ENCODE peak calls at places on chromosomes 5 and 9, in ten cellular contexts. V is lower lobe of right lung, W is tibial artery, O is transverse colon, C is cardiac muscle cell, G is heart right ventricle, U is NT2/D1, Y is GM23248, N is fibroblast of lung, T is adrenal gland. A is an unnamed sample.

GRCh38 chr5:58106754-58107410 is 353.0 kb downstream of the PLK2 start:
- DNase-seq in O (no peak), T (no peak), V (no peak), C (no peak), N (no peak), W (no peak), G (no peak), Y (no peak), U (no peak), A (no peak)

GRCh38 chr5:179137643-179138567 is 77.7 kb downstream of the ZNF354C start:
- DNase-seq in T (no peak), O (no peak), U (no peak), V (peak; percentile 42), W (peak; percentile 60), G (no peak), Y (no peak), N (no peak), C (no peak), A (no peak)

GRCh38 chr9:100394819-100395218 is 32.1 kb upstream of the MSANTD3 start:
- DNase-seq in U (no peak), N (no peak), G (no peak), T (no peak), Y (peak; percentile 38), C (peak; percentile 70), W (no peak), O (no peak), V (no peak), A (no peak)

GRCh38 chr9:76887003-76887821 is 18.7 kb downstream of the PRUNE2 start:
- DNase-seq in V (no peak), Y (peak; percentile 24), T (no peak), W (no peak), N (no peak), U (no peak), O (peak; percentile 61), C (no peak), G (no peak), A (no peak)

GRCh38 chr9:71308454-71308853 is 187.0 kb upstream of the TRPM3 start:
- DNase-seq in T (no peak), U (no peak), Y (no peak), W (no peak), C (no peak), N (no peak), V (no peak), G (no peak), O (no peak), A (no peak)

GRCh38 chr5:6502421-6502820 is 53.8 kb downstream of the UBE2QL1 start:
- DNase-seq in V (no peak), W (no peak), Y (no peak), G (no peak), U (no peak), N (no peak), T (no peak), O (no peak), C (no peak), A (no peak)

GRCh38 chr5:116133281-116133680 is 48.5 kb downstream of the COMMD10 start:
- DNase-seq in Y (no peak), W (no peak), N (no peak), G (no peak), V (no peak), U (no peak), C (no peak), T (no peak), O (no peak), A (no peak)

GRCh38 chr9:4926239-4926638 is 58.8 kb upstream of the JAK2 start:
- DNase-seq in T (no peak), C (no peak), U (no peak), N (no peak), Y (no peak), W (no peak), V (no peak), G (no peak), O (no peak), A (no peak)

GRCh38 chr5:51386916-51387853 is 3.9 kb downstream of the ISL1 start:
- DNase-seq in G (no peak), Y (no peak), O (no peak), V (no peak), T (no peak), C (no peak), U (no peak), N (no peak), W (no peak), A (no peak)

GRCh38 chr5:150376799-150377771 is 19.6 kb downstream of the TCOF1 start:
- DNase-seq in T (no peak), C (peak; percentile 18), G (no peak), W (no peak), N (peak; percentile 37), Y (peak; percentile 89), U (no peak), O (no peak), V (no peak), A (no peak)

GRCh38 chr5:38426493-38426892 is 130.0 kb downstream of the LIFR start:
- DNase-seq in T (no peak), V (no peak), U (no peak), N (peak; percentile 68), G (no peak), Y (peak; percentile 65), C (peak; percentile 42), W (no peak), O (no peak), A (no peak)

GRCh38 chr5:43649256-43649655 is 46.3 kb downstream of the NNT start:
- DNase-seq in N (peak; percentile 75), Y (peak; percentile 82), O (no peak), V (no peak), U (no peak), C (peak; percentile 35), T (no peak), G (no peak), W (no peak), A (no peak)

GRCh38 chr5:154487541-154487940 is 9.5 kb upstream of the HAND1 start:
- DNase-seq in G (no peak), Y (no peak), W (no peak), V (no peak), O (no peak), T (no peak), N (no peak), U (no peak), C (no peak), A (no peak)

GRCh38 chr9:136968333-136969127 is 8.8 kb upstream of the PTGDS start:
- DNase-seq in C (no peak), Y (no peak), G (peak; percentile 20), V (no peak), W (no peak), T (no peak), U (no peak), O (no peak), N (no peak), A (no peak)
- H3K4me1 ChIP-seq in C (peaks cover 4% of the 10 kb centered on the region), Y (no peaks in the 10 kb centered on the region), G (peaks cover 34% of the 10 kb centered on the region), V (peaks cover 8% of the 10 kb centered on the region), W (peaks cover 7% of the 10 kb centered on the region), T (peaks cover 8% of the 10 kb centered on the region), U (peaks cover 32% of the 10 kb centered on the region), O (peaks cover 19% of the 10 kb centered on the region), N (no peaks in the 10 kb centered on the region), A (peaks cover 8% of the 10 kb centered on the region)

GRCh38 chr5:74019923-74020322 is 393.9 kb downstream of the ARHGEF28 start:
- DNase-seq in Y (no peak), W (no peak), V (no peak), C (peak; percentile 14), U (no peak), N (no peak), T (no peak), O (no peak), G (no peak), A (no peak)
- H3K4me1 ChIP-seq in Y (peaks cover 11% of the 10 kb centered on the region), W (no peaks in the 10 kb centered on the region), V (no peaks in the 10 kb centered on the region), C (no peaks in the 10 kb centered on the region), U (peaks cover 4% of the 10 kb centered on the region), N (no peaks in the 10 kb centered on the region), T (no peaks in the 10 kb centered on the region), O (no peaks in the 10 kb centered on the region), G (no peaks in the 10 kb centered on the region), A (peaks cover 17% of the 10 kb centered on the region)

GRCh38 chr5:72244862-72245371 is 75.1 kb downstream of the MRPS27 start:
- DNase-seq in W (no peak), Y (peak; percentile 78), V (no peak), G (no peak), N (peak; percentile 66), U (peak; percentile 32), T (peak; percentile 35), O (no peak), C (peak; percentile 68), A (no peak)
- H3K4me1 ChIP-seq in W (peaks cover 68% of the 10 kb centered on the region), Y (peaks cover 57% of the 10 kb centered on the region), V (peaks cover 44% of the 10 kb centered on the region), G (peaks cover 50% of the 10 kb centered on the region), N (peaks cover 21% of the 10 kb centered on the region), U (no peaks in the 10 kb centered on the region), T (peaks cover 47% of the 10 kb centered on the region), O (peaks cover 45% of the 10 kb centered on the region), C (peaks cover 45% of the 10 kb centered on the region), A (peaks cover 62% of the 10 kb centered on the region)

DNA sequence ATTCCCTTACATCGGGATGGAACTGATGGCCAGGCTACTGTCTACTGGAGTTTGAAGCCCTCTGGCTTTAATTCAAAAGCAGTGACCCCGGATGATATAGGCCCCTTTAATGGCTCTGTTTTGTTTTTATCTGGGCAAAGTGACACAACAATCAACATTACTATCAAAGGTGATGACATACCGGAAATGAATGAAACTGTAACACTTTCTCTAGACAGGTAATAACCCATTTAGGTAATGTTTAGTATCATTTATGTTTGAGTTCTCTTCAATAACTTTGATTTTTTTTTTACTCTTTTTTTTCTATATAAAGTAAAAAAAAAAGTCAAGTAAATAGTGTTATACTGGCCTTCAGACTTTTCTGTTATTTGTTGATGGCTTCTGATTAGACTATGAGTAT is 79.1 kb downstream of the ADGRV1 start:
- DNase-seq in C (no peak), V (no peak), G (no peak), N (no peak), Y (no peak), O (no peak), U (no peak), W (no peak), T (no peak), A (no peak)
- H3K4me1 ChIP-seq in C (peaks cover 34% of the 10 kb centered on the region), V (peaks cover 9% of the 10 kb centered on the region), G (no peaks in the 10 kb centered on the region), N (no peaks in the 10 kb centered on the region), Y (no peaks in the 10 kb centered on the region), O (no peaks in the 10 kb centered on the region), U (no peaks in the 10 kb centered on the region), W (peaks cover 9% of the 10 kb centered on the region), T (no peaks in the 10 kb centered on the region), A (peaks cover 17% of the 10 kb centered on the region)

DNA sequence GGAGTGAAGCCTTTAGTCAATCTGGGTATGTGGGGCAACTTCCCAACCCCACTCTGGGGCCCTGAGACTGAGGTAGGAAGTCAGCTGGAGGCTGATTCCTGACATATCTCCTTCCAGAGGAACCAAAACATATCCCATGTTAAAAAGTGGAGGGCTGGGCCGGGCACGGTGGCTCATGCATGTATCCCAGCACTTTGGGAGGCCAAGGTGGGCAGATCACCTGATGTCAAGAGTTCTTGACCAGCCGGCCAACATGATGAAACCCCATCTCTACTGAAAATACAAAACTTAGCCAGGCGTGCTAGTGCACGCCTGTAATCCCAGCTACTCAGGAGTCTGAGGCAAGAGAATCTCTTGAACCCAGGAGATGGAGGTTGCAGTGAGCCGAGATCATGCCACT is 44.0 kb downstream of the CXXC5 start:
- DNase-seq in G (no peak), T (no peak), Y (no peak), W (no peak), O (no peak), N (no peak), U (no peak), C (no peak), V (no peak), A (peak; percentile 86)
- H3K4me1 ChIP-seq in G (peaks cover 81% of the 10 kb centered on the region), T (peaks cover 35% of the 10 kb centered on the region), Y (peaks cover 51% of the 10 kb centered on the region), W (peaks cover 51% of the 10 kb centered on the region), O (peaks cover 24% of the 10 kb centered on the region), N (peaks cover 5% of the 10 kb centered on the region), U (peaks cover 35% of the 10 kb centered on the region), C (peaks cover 48% of the 10 kb centered on the region), V (peaks cover 24% of the 10 kb centered on the region), A (peaks cover 60% of the 10 kb centered on the region)

A was measured in thyroid gland.